ENCODE peak calls at places on chromosome 10, in nine cellular contexts. One of them, this sample, is unnamed.

GRCh38 chr10:93876391-93876790 is 17.4 kb upstream of the SLC35G1 start:
- DNase-seq in stomach: no peak
- DNase-seq in heart left ventricle: no peak
- DNase-seq in WERI-Rb-1: no peak
- DNase-seq in GM23338: no peak
- DNase-seq in SK-N-SH: no peak
- DNase-seq in PC-3: no peak
- DNase-seq in IMR-90: peak; percentile 27
- DNase-seq in AG04450: no peak
- DNase-seq in this sample: no peak

GRCh38 chr10:109979215-109979614 is 28.6 kb upstream of the ADD3 start:
- DNase-seq in IMR-90: no peak
- DNase-seq in stomach: no peak
- DNase-seq in PC-3: no peak
- DNase-seq in GM23338: no peak
- DNase-seq in WERI-Rb-1: no peak
- DNase-seq in AG04450: no peak
- DNase-seq in heart left ventricle: no peak
- DNase-seq in SK-N-SH: no peak
- DNase-seq in this sample: no peak

GRCh38 chr10:62048919-62049636 is 147.6 kb downstream of the ARID5B start:
- DNase-seq in GM23338: peak; percentile 85
- DNase-seq in AG04450: peak; percentile 96
- DNase-seq in IMR-90: peak; percentile 99
- DNase-seq in stomach: peak; percentile 74
- DNase-seq in SK-N-SH: peak; percentile 41
- DNase-seq in heart left ventricle: peak; percentile 87
- DNase-seq in PC-3: peak; percentile 100
- DNase-seq in WERI-Rb-1: peak; percentile 62
- DNase-seq in this sample: peak; percentile 61

GRCh38 chr10:71805776-71806705 is 32.7 kb upstream of the VSIR start:
- DNase-seq in heart left ventricle: no peak
- DNase-seq in IMR-90: no peak
- DNase-seq in AG04450: no peak
- DNase-seq in stomach: peak; percentile 64
- DNase-seq in WERI-Rb-1: no peak
- DNase-seq in SK-N-SH: peak; percentile 51
- DNase-seq in GM23338: peak; percentile 84
- DNase-seq in PC-3: no peak
- DNase-seq in this sample: no peak

GRCh38 chr10:16803464-16803863 is 13.8 kb downstream of the RSU1 start:
- DNase-seq in SK-N-SH: no peak
- DNase-seq in stomach: no peak
- DNase-seq in IMR-90: no peak
- DNase-seq in GM23338: no peak
- DNase-seq in PC-3: no peak
- DNase-seq in WERI-Rb-1: no peak
- DNase-seq in AG04450: no peak
- DNase-seq in heart left ventricle: no peak
- DNase-seq in this sample: no peak

GRCh38 chr10:60422809-60423208 is 33.1 kb upstream of the ANK3 start:
- DNase-seq in stomach: no peak
- DNase-seq in heart left ventricle: no peak
- DNase-seq in WERI-Rb-1: no peak
- DNase-seq in GM23338: no peak
- DNase-seq in AG04450: no peak
- DNase-seq in SK-N-SH: no peak
- DNase-seq in IMR-90: no peak
- DNase-seq in PC-3: no peak
- DNase-seq in this sample: no peak

GRCh38 chr10:3761916-3762708 is 22.9 kb downstream of the KLF6 start:
- DNase-seq in IMR-90: peak; percentile 35
- DNase-seq in AG04450: no peak
- DNase-seq in stomach: no peak
- DNase-seq in GM23338: peak; percentile 83
- DNase-seq in heart left ventricle: no peak
- DNase-seq in SK-N-SH: no peak
- DNase-seq in PC-3: peak; percentile 83
- DNase-seq in WERI-Rb-1: no peak
- DNase-seq in this sample: no peak

GRCh38 chr10:133241501-133242205 is 4.0 kb downstream of the VENTX start:
- DNase-seq in IMR-90: no peak
- DNase-seq in PC-3: no peak
- DNase-seq in WERI-Rb-1: no peak
- DNase-seq in stomach: no peak
- DNase-seq in heart left ventricle: no peak
- DNase-seq in GM23338: no peak
- DNase-seq in AG04450: no peak
- DNase-seq in SK-N-SH: no peak
- DNase-seq in this sample: peak; percentile 47

GRCh38 chr10:108911814-108912541 is 1011.3 kb downstream of the XPNPEP1 start:
- DNase-seq in PC-3: peak; percentile 82
- DNase-seq in SK-N-SH: peak; percentile 72
- DNase-seq in heart left ventricle: peak; percentile 39
- DNase-seq in AG04450: peak; percentile 33
- DNase-seq in GM23338: peak; percentile 97
- DNase-seq in WERI-Rb-1: peak; percentile 91
- DNase-seq in IMR-90: peak; percentile 51
- DNase-seq in stomach: peak; percentile 64
- DNase-seq in this sample: no peak

GRCh38 chr10:131972474-131973071 is 9.2 kb downstream of the BNIP3 start:
- DNase-seq in heart left ventricle: peak; percentile 78
- DNase-seq in IMR-90: peak; percentile 36
- DNase-seq in SK-N-SH: peak; percentile 77
- DNase-seq in stomach: no peak
- DNase-seq in GM23338: no peak
- DNase-seq in PC-3: no peak
- DNase-seq in WERI-Rb-1: no peak
- DNase-seq in AG04450: no peak
- DNase-seq in this sample: no peak

GRCh38 chr10:27742926-27743735 is 2.5 kb downstream of the MKX start:
- DNase-seq in stomach: peak; percentile 34
- DNase-seq in GM23338: peak; percentile 70
- DNase-seq in WERI-Rb-1: no peak
- DNase-seq in AG04450: no peak
- DNase-seq in IMR-90: no peak
- DNase-seq in SK-N-SH: peak; percentile 28
- DNase-seq in PC-3: peak; percentile 23
- DNase-seq in heart left ventricle: peak; percentile 21
- DNase-seq in this sample: peak; percentile 43

GRCh38 chr10:62638062-62638477 is 166.4 kb upstream of the ADO start:
- DNase-seq in IMR-90: peak; percentile 19
- DNase-seq in SK-N-SH: no peak
- DNase-seq in stomach: no peak
- DNase-seq in WERI-Rb-1: no peak
- DNase-seq in heart left ventricle: no peak
- DNase-seq in PC-3: no peak
- DNase-seq in GM23338: no peak
- DNase-seq in AG04450: no peak
- DNase-seq in this sample: no peak

GRCh38 chr10:104582966-104583365 is 58.1 kb upstream of the SORCS3 start:
- DNase-seq in stomach: no peak
- DNase-seq in SK-N-SH: no peak
- DNase-seq in IMR-90: no peak
- DNase-seq in heart left ventricle: no peak
- DNase-seq in WERI-Rb-1: no peak
- DNase-seq in AG04450: no peak
- DNase-seq in GM23338: no peak
- DNase-seq in PC-3: no peak
- DNase-seq in this sample: no peak

GRCh38 chr10:127759276-127759675 is 22.3 kb downstream of the FOXI2 start:
- DNase-seq in heart left ventricle: no peak
- DNase-seq in IMR-90: no peak
- DNase-seq in AG04450: no peak
- DNase-seq in PC-3: no peak
- DNase-seq in GM23338: no peak
- DNase-seq in WERI-Rb-1: no peak
- DNase-seq in SK-N-SH: no peak
- DNase-seq in stomach: no peak
- DNase-seq in this sample: no peak
- H3K4me3 ChIP-seq in heart left ventricle: no peak overlapping the region
- H3K4me3 ChIP-seq in IMR-90: no peak overlapping the region
- H3K4me3 ChIP-seq in AG04450: no peak overlapping the region
- H3K4me3 ChIP-seq in PC-3: no peak overlapping the region
- H3K4me3 ChIP-seq in GM23338: no peak overlapping the region
- H3K4me3 ChIP-seq in WERI-Rb-1: no peak overlapping the region
- H3K4me3 ChIP-seq in SK-N-SH: no peak overlapping the region
- H3K4me3 ChIP-seq in stomach: no peak overlapping the region
- H3K4me3 ChIP-seq in this sample: no peak overlapping the region

GRCh38 chr10:102712089-102712488 is 2.1 kb downstream of the ARL3 start:
- DNase-seq in GM23338: no peak
- DNase-seq in AG04450: no peak
- DNase-seq in PC-3: no peak
- DNase-seq in stomach: no peak
- DNase-seq in WERI-Rb-1: no peak
- DNase-seq in IMR-90: no peak
- DNase-seq in SK-N-SH: no peak
- DNase-seq in heart left ventricle: no peak
- DNase-seq in this sample: peak; percentile 44

GRCh38 chr10:102713483-102713813 is 749 bp downstream of the ARL3 start:
- DNase-seq in stomach: no peak
- DNase-seq in AG04450: no peak
- DNase-seq in PC-3: no peak
- DNase-seq in IMR-90: peak; percentile 19
- DNase-seq in WERI-Rb-1: no peak
- DNase-seq in SK-N-SH: no peak
- DNase-seq in heart left ventricle: no peak
- DNase-seq in GM23338: no peak
- DNase-seq in this sample: no peak

GRCh38 chr10:102712843-102713242 is 1.4 kb downstream of the ARL3 start:
- DNase-seq in heart left ventricle: no peak
- DNase-seq in IMR-90: no peak
- DNase-seq in GM23338: no peak
- DNase-seq in AG04450: no peak
- DNase-seq in stomach: no peak
- DNase-seq in SK-N-SH: no peak
- DNase-seq in WERI-Rb-1: no peak
- DNase-seq in PC-3: no peak
- DNase-seq in this sample: no peak

GRCh38 chr10:102713814-102714620 is at the start of gene ARL3:
- DNase-seq in heart left ventricle: peak; percentile 98
- DNase-seq in SK-N-SH: peak; percentile 98
- DNase-seq in WERI-Rb-1: peak; percentile 99
- DNase-seq in stomach: peak; percentile 98
- DNase-seq in PC-3: peak; percentile 98
- DNase-seq in GM23338: peak; percentile 98
- DNase-seq in AG04450: peak; percentile 96
- DNase-seq in IMR-90: peak; percentile 98
- DNase-seq in this sample: peak; percentile 98

DNA sequence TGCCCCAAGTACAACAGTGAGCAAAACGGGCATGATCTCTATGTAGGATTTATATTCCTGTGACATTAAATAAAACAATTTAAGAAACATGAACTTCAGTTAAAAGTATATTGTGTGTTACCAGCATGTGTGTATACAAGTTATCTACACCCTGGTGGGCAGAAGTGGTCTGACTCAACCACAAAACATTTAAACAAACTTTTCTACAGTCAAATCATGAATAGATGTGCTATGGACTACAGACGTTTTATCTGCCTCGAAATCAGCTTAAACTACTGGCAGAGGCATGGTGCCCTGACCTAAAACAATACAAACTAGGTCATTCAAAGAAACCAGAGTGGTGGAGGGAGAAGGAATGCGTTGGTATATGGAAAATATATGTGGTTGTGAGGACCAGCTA is 3.6 kb downstream of the ARL3 start:
- DNase-seq in IMR-90: peak; percentile 89
- DNase-seq in heart left ventricle: no peak
- DNase-seq in WERI-Rb-1: no peak
- DNase-seq in PC-3: peak; percentile 48
- DNase-seq in AG04450: peak; percentile 66
- DNase-seq in GM23338: no peak
- DNase-seq in stomach: no peak
- DNase-seq in SK-N-SH: no peak
- DNase-seq in this sample: peak; percentile 35
- TF ChIP-seq CTCF in IMR-90: no peak
- TF ChIP-seq CTCF in heart left ventricle: no peak
- TF ChIP-seq CTCF in WERI-Rb-1: no peak
- TF ChIP-seq CTCF in PC-3: no peak
- TF ChIP-seq CTCF in AG04450: peak; percentile 21
- TF ChIP-seq CTCF in GM23338: no peak
- TF ChIP-seq CTCF in stomach: no peak
- TF ChIP-seq CTCF in SK-N-SH: peak; percentile 23
- TF ChIP-seq CTCF in this sample: no peak

DNA sequence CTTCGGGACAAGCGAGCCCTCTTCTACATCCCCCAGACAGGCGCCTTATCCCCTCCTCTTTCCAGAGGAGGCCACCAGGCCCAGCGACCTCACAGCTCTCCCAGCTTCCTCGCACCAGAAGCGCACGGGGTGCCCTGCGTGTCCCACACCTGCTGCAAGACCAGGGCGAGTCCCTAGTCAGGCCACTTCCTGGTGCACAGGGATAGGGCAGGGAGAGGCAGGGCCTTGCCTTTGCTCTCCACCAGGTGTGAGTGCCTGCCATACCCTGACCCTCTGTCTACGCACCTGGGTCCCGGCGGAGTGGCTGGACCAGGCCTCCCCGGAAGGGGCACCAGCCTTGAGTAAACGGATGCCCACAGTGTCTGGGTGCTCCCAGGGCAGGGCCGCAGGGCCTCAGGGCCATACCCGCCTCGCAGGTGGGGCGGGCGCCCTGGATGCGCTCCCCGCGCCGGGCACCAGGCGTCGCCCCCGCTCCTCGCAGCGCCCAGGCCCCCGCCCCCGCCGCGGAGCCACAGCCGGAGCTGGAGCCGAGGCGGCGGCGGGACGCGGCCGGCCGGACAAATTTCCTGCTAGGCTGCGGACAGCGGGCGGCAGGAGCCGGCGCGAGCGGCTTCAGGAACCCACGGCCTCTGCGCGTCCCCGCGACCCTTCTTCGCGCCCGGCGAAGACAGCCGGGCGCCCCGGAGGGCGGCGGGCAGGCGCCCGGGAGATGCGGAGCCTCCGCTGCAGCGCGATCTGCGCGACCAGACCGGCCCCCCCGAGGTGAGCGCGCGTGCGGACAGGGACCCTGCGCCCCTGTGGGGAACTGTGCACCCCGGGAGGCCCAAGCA is at the start of gene PTPRE:
- DNase-seq in IMR-90: peak; percentile 24
- DNase-seq in WERI-Rb-1: peak; percentile 69
- DNase-seq in heart left ventricle: peak; percentile 84
- DNase-seq in SK-N-SH: peak; percentile 96
- DNase-seq in AG04450: no peak
- DNase-seq in PC-3: peak; percentile 72
- DNase-seq in stomach: peak; percentile 83
- DNase-seq in GM23338: peak; percentile 83
- DNase-seq in this sample: peak; percentile 45
- H3K27me3 ChIP-seq in IMR-90: peaks cover 3% of the 10 kb centered on the region
- H3K27me3 ChIP-seq in WERI-Rb-1: no peaks in the 10 kb centered on the region
- H3K27me3 ChIP-seq in heart left ventricle: no peaks in the 10 kb centered on the region
- H3K27me3 ChIP-seq in SK-N-SH: no peaks in the 10 kb centered on the region
- H3K27me3 ChIP-seq in AG04450: peaks cover 4% of the 10 kb centered on the region
- H3K27me3 ChIP-seq in PC-3: no peaks in the 10 kb centered on the region
- H3K27me3 ChIP-seq in stomach: peaks cover 19% of the 10 kb centered on the region
- H3K27me3 ChIP-seq in GM23338: peaks cover 9% of the 10 kb centered on the region
- H3K27me3 ChIP-seq in this sample: peaks cover 2% of the 10 kb centered on the region

DNA sequence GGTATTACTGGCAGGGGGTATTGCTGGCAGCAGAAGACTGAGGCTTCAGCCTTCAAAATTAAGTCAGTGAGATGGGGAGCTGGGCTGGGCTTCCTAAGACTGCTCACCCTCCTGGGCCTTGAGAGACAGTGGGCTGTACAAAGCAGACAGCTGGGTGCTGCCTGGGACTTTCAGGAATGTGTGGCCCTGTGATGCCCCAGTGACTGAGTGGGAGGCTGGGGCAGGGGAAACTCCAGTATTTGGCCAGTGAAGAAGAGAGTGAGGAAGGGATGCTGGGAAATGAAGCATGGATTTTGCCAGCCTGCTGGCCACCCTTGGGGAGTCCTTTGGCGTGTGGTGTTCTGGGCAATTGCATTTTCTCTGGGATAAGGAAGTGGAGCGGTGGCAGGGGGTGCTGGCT is 442 bp downstream of the ANKRD2 start:
- DNase-seq in PC-3: no peak
- DNase-seq in WERI-Rb-1: no peak
- DNase-seq in AG04450: no peak
- DNase-seq in SK-N-SH: no peak
- DNase-seq in stomach: no peak
- DNase-seq in GM23338: no peak
- DNase-seq in heart left ventricle: no peak
- DNase-seq in IMR-90: peak; percentile 30
- DNase-seq in this sample: no peak
- H3K4me3 ChIP-seq in PC-3: no peak overlapping the region
- H3K4me3 ChIP-seq in WERI-Rb-1: no peak overlapping the region
- H3K4me3 ChIP-seq in AG04450: no peak overlapping the region
- H3K4me3 ChIP-seq in SK-N-SH: no peak overlapping the region
- H3K4me3 ChIP-seq in stomach: no peak overlapping the region
- H3K4me3 ChIP-seq in GM23338: no peak overlapping the region
- H3K4me3 ChIP-seq in heart left ventricle: no peak overlapping the region
- H3K4me3 ChIP-seq in IMR-90: no peak overlapping the region
- H3K4me3 ChIP-seq in this sample: no peak overlapping the region

This sample was measured in GM06990.